ENCODE peak calls at places on chromosomes 16 and 17, in four cellular contexts. U is K562, Z is tibial artery, T is MM.1S. F is an unnamed sample.
A peak's percentile ranks its signal among the peaks of the same experiment; 100 is the strongest.

GRCh38 chr16:66416136-66416535 is 11.0 kb upstream of the BEAN1 start:
- DNase-seq in U (no peak), Z (no peak), T (no peak), F (no peak)

GRCh38 chr16:69761983-69762842 is at the start of gene WWP2:
- DNase-seq in U (peak; percentile 94), Z (peak; percentile 84), T (peak; percentile 89), F (peak; percentile 94)

GRCh38 chr16:87318158-87318644 is 1.0 kb upstream of the C16orf95 start:
- DNase-seq in U (no peak), Z (no peak), T (peak; percentile 5), F (no peak)

GRCh38 chr16:12675852-12676251 is 127.8 kb downstream of the CPPED1 start:
- DNase-seq in U (peak; percentile 33), Z (no peak), T (no peak), F (no peak)

GRCh38 chr16:15843635-15844279 is 13.1 kb downstream of the MYH11 start:
- DNase-seq in U (no peak), Z (peak; percentile 59), T (no peak), F (no peak)

GRCh38 chr17:49000943-49001342 is 3.8 kb downstream of the IGF2BP1 start:
- DNase-seq in U (no peak), Z (no peak), T (no peak), F (no peak)

GRCh38 chr17:17694229-17695081 is 13.2 kb downstream of the RAI1 start:
- DNase-seq in U (peak; percentile 89), Z (peak; percentile 88), T (peak; percentile 63), F (peak; percentile 93)

GRCh38 chr17:37802712-37803416 is 58.0 kb upstream of the HNF1B start:
- DNase-seq in U (no peak), Z (peak; percentile 66), T (no peak), F (no peak)

GRCh38 chr16:83631006-83631405 is 176.8 kb upstream of the HSBP1 start:
- DNase-seq in U (no peak), Z (no peak), T (no peak), F (no peak)

GRCh38 chr17:39626171-39626670 is 531 bp upstream of the PPP1R1B start:
- DNase-seq in U (peak; percentile 59), Z (no peak), T (no peak), F (no peak)

GRCh38 chr16:89687092-89687940 is 827 bp downstream of the CDK10 start:
- DNase-seq in U (peak; percentile 55), Z (no peak), T (peak; percentile 45), F (peak; percentile 86)

GRCh38 chr17:76659928-76660614 is 16.5 kb upstream of the ST6GALNAC1 start:
- DNase-seq in U (peak; percentile 71), Z (no peak), T (no peak), F (peak; percentile 90)

GRCh38 chr16:4695473-4696171 is 2.3 kb downstream of the NUDT16L1 start:
- DNase-seq in U (no peak), Z (peak; percentile 54), T (no peak), F (no peak)

GRCh38 chr17:27805520-27806146 is 5.3 kb upstream of the NOS2 start:
- DNase-seq in U (peak; percentile 83), Z (peak; percentile 87), T (peak; percentile 80), F (peak; percentile 92)

GRCh38 chr16:69711115-69711740 is 15.1 kb downstream of the NQO1 start:
- DNase-seq in U (no peak), Z (peak; percentile 60), T (no peak), F (no peak)

GRCh38 chr17:42522798-42523278 is 13.2 kb upstream of the NAGLU start:
- DNase-seq in U (no peak), Z (no peak), T (no peak), F (peak; percentile 62)

GRCh38 chr17:2068589-2069051 is 13.7 kb downstream of the HIC1 start:
- DNase-seq in U (no peak), Z (no peak), T (no peak), F (peak; percentile 79)

GRCh38 chr17:77400445-77400870 is 259.7 kb downstream of the SEC14L1 start:
- DNase-seq in U (peak; percentile 50), Z (peak; percentile 73), T (no peak), F (peak; percentile 79)

GRCh38 chr16:31528726-31529397 is 1.2 kb downstream of the AHSP start:
- DNase-seq in U (no peak), Z (no peak), T (no peak), F (no peak)

GRCh38 chr16:88597856-88598491 is 27.8 kb downstream of the ZC3H18 start:
- DNase-seq in U (no peak), Z (no peak), T (peak; percentile 58), F (no peak)

GRCh38 chr16:88595101-88595500 is 24.9 kb downstream of the ZC3H18 start:
- DNase-seq in U (no peak), Z (no peak), T (no peak), F (no peak)

GRCh38 chr16:88596477-88596876 is 26.3 kb downstream of the ZC3H18 start:
- DNase-seq in U (no peak), Z (no peak), T (peak; percentile 59), F (no peak)

GRCh38 chr16:88593910-88594309 is 23.7 kb downstream of the ZC3H18 start:
- DNase-seq in U (no peak), Z (no peak), T (no peak), F (no peak)

GRCh38 chr16:88595921-88596320 is 25.7 kb downstream of the ZC3H18 start:
- DNase-seq in U (no peak), Z (no peak), T (no peak), F (no peak)
- H3K27ac ChIP-seq in U (no peak overlapping the region), Z (no peak overlapping the region), T (peak overlapping the region; percentile 76), F (no peak overlapping the region)

GRCh38 chr17:81710514-81711308 is 1.4 kb upstream of the SLC25A10 start:
- DNase-seq in U (no peak), Z (no peak), T (no peak), F (peak; percentile 75)
- H3K4me3 ChIP-seq in U (no peak overlapping the region), Z (peak overlapping the region; percentile 92), T (peak overlapping the region; percentile 49), F (peak overlapping the region; percentile 62)

GRCh38 chr17:68248199-68248825 is 469 bp downstream of the AMZ2 start:
- DNase-seq in U (no peak), Z (peak; percentile 87), T (peak; percentile 45), F (no peak)
- H3K27ac ChIP-seq in U (peak overlapping the region; percentile 42), Z (peak overlapping the region; percentile 99), T (peak overlapping the region; percentile 86), F (peak overlapping the region; percentile 95)

GRCh38 chr17:11204991-11205390 is 36.0 kb upstream of the SHISA6 start:
- DNase-seq in U (no peak), Z (no peak), T (no peak), F (no peak)
- H3K4me3 ChIP-seq in U (no peak overlapping the region), Z (no peak overlapping the region), T (no peak overlapping the region), F (no peak overlapping the region)

DNA sequence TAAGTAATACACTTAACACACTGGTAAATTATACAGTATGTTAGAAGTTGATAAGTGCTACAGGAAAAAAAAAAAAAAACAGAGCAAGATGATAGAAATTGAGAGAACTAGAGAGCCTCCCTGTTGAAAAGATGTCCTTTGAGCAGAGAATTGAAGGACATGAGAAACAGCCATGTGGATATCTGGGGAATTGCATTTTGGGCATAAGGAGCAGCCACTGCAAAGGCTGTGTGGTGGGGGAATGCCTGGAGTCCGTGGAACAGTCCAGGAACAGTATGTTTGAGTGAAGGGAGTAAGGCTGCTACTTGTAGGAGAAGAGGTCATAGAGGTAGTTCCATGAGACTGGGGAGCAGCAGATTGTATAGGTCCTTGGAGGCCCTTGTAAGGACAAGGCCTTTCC is 178.4 kb downstream of the FTO start:
- DNase-seq in U (no peak), Z (no peak), T (no peak), F (no peak)
- H3K27ac ChIP-seq in U (no peak overlapping the region), Z (no peak overlapping the region), T (no peak overlapping the region), F (no peak overlapping the region)